ENCODE peak calls at places on chromosomes 6 and 20, in four cellular contexts. One of them, this sample, is unnamed.

GRCh38 chr20:6473197-6473596 is 294.3 kb upstream of the BMP2 start:
- DNase-seq in NCI-H748 treated with DMSO at 0.1 percent for 48 hours: no peak
- DNase-seq in lower leg skin: no peak
- DNase-seq in activated CD8-positive, alpha-beta memory T cell treated with anti-CD3 and anti-CD28 coated beads, Interleukin-2, amount 10 ng/mL, durations not matched to agents 7 days and 5 days: no peak
- DNase-seq in this sample: no peak

GRCh38 chr6:52164319-52165094 is 21.7 kb upstream of the IL17A start:
- DNase-seq in NCI-H748 treated with DMSO at 0.1 percent for 48 hours: peak; percentile 48
- DNase-seq in lower leg skin: no peak
- DNase-seq in activated CD8-positive, alpha-beta memory T cell treated with anti-CD3 and anti-CD28 coated beads, Interleukin-2, amount 10 ng/mL, durations not matched to agents 7 days and 5 days: no peak
- DNase-seq in this sample: no peak

GRCh38 chr6:110415297-110415916 is at the start of gene DDO:
- DNase-seq in NCI-H748 treated with DMSO at 0.1 percent for 48 hours: no peak
- DNase-seq in lower leg skin: peak; percentile 22
- DNase-seq in activated CD8-positive, alpha-beta memory T cell treated with anti-CD3 and anti-CD28 coated beads, Interleukin-2, amount 10 ng/mL, durations not matched to agents 7 days and 5 days: no peak
- DNase-seq in this sample: no peak

GRCh38 chr6:89079611-89080213 is 839 bp upstream of the PNRC1 start:
- DNase-seq in lower leg skin: peak; percentile 47
- DNase-seq in NCI-H748 treated with DMSO at 0.1 percent for 48 hours: peak; percentile 47
- DNase-seq in activated CD8-positive, alpha-beta memory T cell treated with anti-CD3 and anti-CD28 coated beads, Interleukin-2, amount 10 ng/mL, durations not matched to agents 7 days and 5 days: peak; percentile 80
- DNase-seq in this sample: no peak

GRCh38 chr6:150767585-150768164 is 97.8 kb upstream of the MTHFD1L start:
- DNase-seq in NCI-H748 treated with DMSO at 0.1 percent for 48 hours: no peak
- DNase-seq in lower leg skin: no peak
- DNase-seq in activated CD8-positive, alpha-beta memory T cell treated with anti-CD3 and anti-CD28 coated beads, Interleukin-2, amount 10 ng/mL, durations not matched to agents 7 days and 5 days: no peak
- DNase-seq in this sample: no peak

GRCh38 chr20:38730167-38730988 is 6.1 kb downstream of the SLC32A1 start:
- DNase-seq in activated CD8-positive, alpha-beta memory T cell treated with anti-CD3 and anti-CD28 coated beads, Interleukin-2, amount 10 ng/mL, durations not matched to agents 7 days and 5 days: no peak
- DNase-seq in lower leg skin: no peak
- DNase-seq in NCI-H748 treated with DMSO at 0.1 percent for 48 hours: no peak
- DNase-seq in this sample: no peak

GRCh38 chr6:37188962-37189510 is 19.1 kb downstream of the PIM1 start:
- DNase-seq in NCI-H748 treated with DMSO at 0.1 percent for 48 hours: no peak
- DNase-seq in lower leg skin: no peak
- DNase-seq in activated CD8-positive, alpha-beta memory T cell treated with anti-CD3 and anti-CD28 coated beads, Interleukin-2, amount 10 ng/mL, durations not matched to agents 7 days and 5 days: no peak
- DNase-seq in this sample: no peak

GRCh38 chr6:120198033-120198432 is 848.5 kb upstream of the MAN1A1 start:
- DNase-seq in activated CD8-positive, alpha-beta memory T cell treated with anti-CD3 and anti-CD28 coated beads, Interleukin-2, amount 10 ng/mL, durations not matched to agents 7 days and 5 days: no peak
- DNase-seq in lower leg skin: no peak
- DNase-seq in NCI-H748 treated with DMSO at 0.1 percent for 48 hours: no peak
- DNase-seq in this sample: no peak

GRCh38 chr6:99790679-99791078 is 184.0 kb downstream of the PRDM13 start:
- DNase-seq in activated CD8-positive, alpha-beta memory T cell treated with anti-CD3 and anti-CD28 coated beads, Interleukin-2, amount 10 ng/mL, durations not matched to agents 7 days and 5 days: no peak
- DNase-seq in lower leg skin: no peak
- DNase-seq in NCI-H748 treated with DMSO at 0.1 percent for 48 hours: peak; percentile 17
- DNase-seq in this sample: no peak

GRCh38 chr6:70738028-70738427 is 70.3 kb downstream of the SMAP1 start:
- DNase-seq in NCI-H748 treated with DMSO at 0.1 percent for 48 hours: no peak
- DNase-seq in lower leg skin: no peak
- DNase-seq in activated CD8-positive, alpha-beta memory T cell treated with anti-CD3 and anti-CD28 coated beads, Interleukin-2, amount 10 ng/mL, durations not matched to agents 7 days and 5 days: no peak
- DNase-seq in this sample: no peak

GRCh38 chr6:87184762-87185250 is 29.4 kb downstream of the ZNF292 start:
- DNase-seq in activated CD8-positive, alpha-beta memory T cell treated with anti-CD3 and anti-CD28 coated beads, Interleukin-2, amount 10 ng/mL, durations not matched to agents 7 days and 5 days: no peak
- DNase-seq in NCI-H748 treated with DMSO at 0.1 percent for 48 hours: no peak
- DNase-seq in lower leg skin: no peak
- DNase-seq in this sample: no peak

GRCh38 chr6:34383651-34384304 is 8.7 kb downstream of the NUDT3 start:
- DNase-seq in activated CD8-positive, alpha-beta memory T cell treated with anti-CD3 and anti-CD28 coated beads, Interleukin-2, amount 10 ng/mL, durations not matched to agents 7 days and 5 days: no peak
- DNase-seq in lower leg skin: no peak
- DNase-seq in NCI-H748 treated with DMSO at 0.1 percent for 48 hours: no peak
- DNase-seq in this sample: no peak

GRCh38 chr20:925516-925915 is 9.4 kb upstream of the ANGPT4 start:
- DNase-seq in lower leg skin: no peak
- DNase-seq in activated CD8-positive, alpha-beta memory T cell treated with anti-CD3 and anti-CD28 coated beads, Interleukin-2, amount 10 ng/mL, durations not matched to agents 7 days and 5 days: no peak
- DNase-seq in NCI-H748 treated with DMSO at 0.1 percent for 48 hours: no peak
- DNase-seq in this sample: no peak

GRCh38 chr6:12947191-12947795 is 230.7 kb downstream of the PHACTR1 start:
- DNase-seq in lower leg skin: no peak
- DNase-seq in activated CD8-positive, alpha-beta memory T cell treated with anti-CD3 and anti-CD28 coated beads, Interleukin-2, amount 10 ng/mL, durations not matched to agents 7 days and 5 days: no peak
- DNase-seq in NCI-H748 treated with DMSO at 0.1 percent for 48 hours: no peak
- DNase-seq in this sample: no peak

GRCh38 chr6:18323935-18324707 is 59.8 kb upstream of the DEK start:
- DNase-seq in activated CD8-positive, alpha-beta memory T cell treated with anti-CD3 and anti-CD28 coated beads, Interleukin-2, amount 10 ng/mL, durations not matched to agents 7 days and 5 days: no peak
- DNase-seq in lower leg skin: no peak
- DNase-seq in NCI-H748 treated with DMSO at 0.1 percent for 48 hours: peak; percentile 85
- DNase-seq in this sample: peak; percentile 32

GRCh38 chr6:4656106-4656505 is 120.1 kb upstream of the CDYL start:
- DNase-seq in lower leg skin: no peak
- DNase-seq in NCI-H748 treated with DMSO at 0.1 percent for 48 hours: no peak
- DNase-seq in activated CD8-positive, alpha-beta memory T cell treated with anti-CD3 and anti-CD28 coated beads, Interleukin-2, amount 10 ng/mL, durations not matched to agents 7 days and 5 days: no peak
- DNase-seq in this sample: no peak

GRCh38 chr6:55674672-55675071 is 95.7 kb upstream of the HMGCLL1 start:
- DNase-seq in lower leg skin: no peak
- DNase-seq in activated CD8-positive, alpha-beta memory T cell treated with anti-CD3 and anti-CD28 coated beads, Interleukin-2, amount 10 ng/mL, durations not matched to agents 7 days and 5 days: no peak
- DNase-seq in NCI-H748 treated with DMSO at 0.1 percent for 48 hours: no peak
- DNase-seq in this sample: no peak

GRCh38 chr6:53049389-53049788 is 15.8 kb upstream of the FBXO9 start:
- DNase-seq in activated CD8-positive, alpha-beta memory T cell treated with anti-CD3 and anti-CD28 coated beads, Interleukin-2, amount 10 ng/mL, durations not matched to agents 7 days and 5 days: no peak
- DNase-seq in NCI-H748 treated with DMSO at 0.1 percent for 48 hours: no peak
- DNase-seq in lower leg skin: no peak
- DNase-seq in this sample: no peak

GRCh38 chr6:23357185-23357745 is 768.8 kb upstream of the NRSN1 start:
- DNase-seq in activated CD8-positive, alpha-beta memory T cell treated with anti-CD3 and anti-CD28 coated beads, Interleukin-2, amount 10 ng/mL, durations not matched to agents 7 days and 5 days: no peak
- DNase-seq in NCI-H748 treated with DMSO at 0.1 percent for 48 hours: no peak
- DNase-seq in lower leg skin: no peak
- DNase-seq in this sample: no peak

GRCh38 chr6:14965340-14966102 is 280.3 kb upstream of the JARID2 start:
- DNase-seq in NCI-H748 treated with DMSO at 0.1 percent for 48 hours: no peak
- DNase-seq in lower leg skin: no peak
- DNase-seq in activated CD8-positive, alpha-beta memory T cell treated with anti-CD3 and anti-CD28 coated beads, Interleukin-2, amount 10 ng/mL, durations not matched to agents 7 days and 5 days: no peak
- DNase-seq in this sample: no peak

GRCh38 chr20:63404129-63405085 is 43.3 kb upstream of the CHRNA4 start:
- DNase-seq in NCI-H748 treated with DMSO at 0.1 percent for 48 hours: no peak
- DNase-seq in activated CD8-positive, alpha-beta memory T cell treated with anti-CD3 and anti-CD28 coated beads, Interleukin-2, amount 10 ng/mL, durations not matched to agents 7 days and 5 days: no peak
- DNase-seq in lower leg skin: no peak
- DNase-seq in this sample: peak; percentile 45

GRCh38 chr6:138973481-138974140 is 14.4 kb downstream of the REPS1 start:
- DNase-seq in activated CD8-positive, alpha-beta memory T cell treated with anti-CD3 and anti-CD28 coated beads, Interleukin-2, amount 10 ng/mL, durations not matched to agents 7 days and 5 days: no peak
- DNase-seq in NCI-H748 treated with DMSO at 0.1 percent for 48 hours: no peak
- DNase-seq in lower leg skin: no peak
- DNase-seq in this sample: no peak

GRCh38 chr20:4256886-4257285 is 241.5 kb upstream of the RNF24 start:
- DNase-seq in NCI-H748 treated with DMSO at 0.1 percent for 48 hours: no peak
- DNase-seq in activated CD8-positive, alpha-beta memory T cell treated with anti-CD3 and anti-CD28 coated beads, Interleukin-2, amount 10 ng/mL, durations not matched to agents 7 days and 5 days: no peak
- DNase-seq in lower leg skin: no peak
- DNase-seq in this sample: no peak

GRCh38 chr20:3101737-3102574 is 17.4 kb upstream of the AVP start:
- DNase-seq in NCI-H748 treated with DMSO at 0.1 percent for 48 hours: no peak
- DNase-seq in lower leg skin: no peak
- DNase-seq in activated CD8-positive, alpha-beta memory T cell treated with anti-CD3 and anti-CD28 coated beads, Interleukin-2, amount 10 ng/mL, durations not matched to agents 7 days and 5 days: peak; percentile 88
- DNase-seq in this sample: no peak

GRCh38 chr6:38901802-38902522 is 146.6 kb upstream of the GLP1R start:
- DNase-seq in NCI-H748 treated with DMSO at 0.1 percent for 48 hours: no peak
- DNase-seq in lower leg skin: no peak
- DNase-seq in activated CD8-positive, alpha-beta memory T cell treated with anti-CD3 and anti-CD28 coated beads, Interleukin-2, amount 10 ng/mL, durations not matched to agents 7 days and 5 days: no peak
- DNase-seq in this sample: no peak

GRCh38 chr6:110518281-110518623 is 41.8 kb upstream of the SLC22A16 start:
- DNase-seq in activated CD8-positive, alpha-beta memory T cell treated with anti-CD3 and anti-CD28 coated beads, Interleukin-2, amount 10 ng/mL, durations not matched to agents 7 days and 5 days: no peak
- DNase-seq in lower leg skin: no peak
- DNase-seq in NCI-H748 treated with DMSO at 0.1 percent for 48 hours: no peak
- DNase-seq in this sample: no peak

GRCh38 chr6:408599-409102 is 17.1 kb downstream of the IRF4 start:
- DNase-seq in NCI-H748 treated with DMSO at 0.1 percent for 48 hours: no peak
- DNase-seq in activated CD8-positive, alpha-beta memory T cell treated with anti-CD3 and anti-CD28 coated beads, Interleukin-2, amount 10 ng/mL, durations not matched to agents 7 days and 5 days: peak; percentile 31
- DNase-seq in lower leg skin: no peak
- DNase-seq in this sample: no peak

This sample was measured in NCI-H1105.